ENCODE peak calls at places on chromosomes 1 and 21, in seven cellular contexts. G is Caco-2; C is HCT116; H is A549; A is PC-9; J is aorta; Z is CD8-positive, alpha-beta T cell. N is an unnamed sample. For H3K4me1, the result is how much of the 10 kb centered on the place peaks cover.

GRCh38 chr1:93672069-93672468 is 9.6 kb downstream of the BCAR3 start:
- DNase-seq in G (no peak), C (no peak), H (peak), A (peak), J (peak), Z (no peak), N (no peak)

GRCh38 chr1:44985747-44986359 is 542 bp downstream of the EIF2B3 start:
- DNase-seq in G (no peak), C (no peak), H (no peak), A (no peak), J (no peak), Z (no peak), N (no peak)

GRCh38 chr1:33122483-33123170 is 41.7 kb downstream of the AZIN2 start:
- DNase-seq in G (no peak), C (no peak), H (no peak), A (no peak), J (no peak), Z (no peak), N (no peak)

GRCh38 chr1:207810173-207810572 is 58.3 kb downstream of the CD46 start:
- DNase-seq in G (no peak), C (no peak), H (no peak), A (no peak), J (no peak), Z (no peak), N (no peak)

GRCh38 chr1:176225485-176225884 is 18.4 kb upstream of the COP1 start:
- DNase-seq in G (no peak), C (no peak), H (no peak), A (no peak), J (no peak), Z (no peak), N (no peak)

GRCh38 chr1:94759188-94759587 is 61.0 kb upstream of the SLC44A3 start:
- DNase-seq in G (no peak), C (no peak), H (no peak), A (no peak), J (no peak), Z (no peak), N (peak)

GRCh38 chr1:177858222-177858894 is 111.5 kb downstream of the SEC16B start:
- DNase-seq in G (no peak), C (no peak), H (no peak), A (no peak), J (no peak), Z (no peak), N (no peak)

GRCh38 chr1:173005196-173005864 is 45.4 kb downstream of the TNFSF18 start:
- DNase-seq in G (no peak), C (no peak), H (no peak), A (no peak), J (no peak), Z (no peak), N (no peak)

GRCh38 chr1:31855038-31855845 is 39.4 kb upstream of the SPOCD1 start:
- DNase-seq in G (peak), C (no peak), H (no peak), A (peak), J (no peak), Z (no peak), N (peak)

DNA sequence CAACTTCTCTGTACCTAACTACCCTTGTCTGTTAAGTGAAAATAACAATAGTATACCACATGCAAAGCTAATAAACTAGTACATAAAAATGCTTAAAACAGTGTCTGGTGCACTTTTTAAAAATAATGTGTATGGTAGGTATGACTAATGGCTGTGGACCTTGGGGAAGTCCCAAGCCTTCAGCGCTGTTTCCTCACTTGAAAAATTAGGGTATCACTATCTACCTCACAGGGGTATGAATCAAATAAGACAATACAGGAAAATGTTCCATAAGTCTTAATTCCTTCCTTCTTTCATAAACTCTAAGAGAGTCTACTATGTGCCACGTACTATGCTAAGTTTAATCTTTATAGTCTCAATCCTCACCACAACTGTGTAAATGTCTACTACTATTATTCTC is 32.0 kb downstream of the EGLN1 start:
- DNase-seq in G (no peak), C (no peak), H (no peak), A (no peak), J (no peak), Z (no peak), N (no peak)
- H3K4me1 ChIP-seq in G (half or more), C (under half), H (half or more), A (under half), J (under half), Z (under half), N (half or more)

GRCh38 chr1:27577504-27578188 is 26.3 kb downstream of the AHDC1 start:
- DNase-seq in G (no peak), C (no peak), H (no peak), A (no peak), J (no peak), Z (no peak), N (no peak)
- H3K4me1 ChIP-seq in G (under half), C (under half), H (under half), A (under half), J (under half), Z (under half), N (half or more)

DNA sequence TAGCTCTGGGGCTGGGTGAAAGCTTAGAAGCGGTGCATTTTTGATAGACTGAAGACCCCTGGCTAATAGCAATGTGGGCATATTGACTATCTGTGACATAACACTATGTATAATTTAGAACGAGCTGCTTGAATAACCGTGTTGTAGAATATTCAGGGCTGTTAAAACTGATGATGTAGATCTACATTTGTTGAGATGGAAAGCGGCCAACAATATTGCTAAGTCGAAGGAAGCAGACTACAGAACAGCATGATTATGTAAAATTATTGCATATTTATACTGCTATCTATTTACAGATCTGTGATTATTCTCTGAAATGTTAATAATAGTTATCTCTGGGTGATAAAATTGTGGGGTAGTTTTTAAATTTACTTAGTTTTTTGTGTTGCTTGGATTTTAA is 41.1 kb upstream of the BCL10 start:
- DNase-seq in G (no peak), C (no peak), H (no peak), A (no peak), J (no peak), Z (no peak), N (no peak)
- H3K4me1 ChIP-seq in G (under half), C (under half), H (half or more), A (under half), J (under half), Z (under half), N (under half)

GRCh38 chr21:33560965-33561364 is 18.1 kb downstream of the SON start:
- DNase-seq in G (no peak), C (no peak), H (no peak), A (no peak), J (no peak), Z (no peak), N (no peak)

GRCh38 chr21:33559813-33560212 is 17.0 kb downstream of the SON start:
- DNase-seq in G (no peak), C (no peak), H (no peak), A (no peak), J (no peak), Z (no peak), N (no peak)

GRCh38 chr21:33561373-33561772 is 18.5 kb downstream of the SON start:
- DNase-seq in G (no peak), C (no peak), H (no peak), A (no peak), J (no peak), Z (no peak), N (no peak)

GRCh38 chr21:33558777-33559421 is 16.1 kb downstream of the SON start:
- DNase-seq in G (no peak), C (no peak), H (no peak), A (no peak), J (no peak), Z (no peak), N (no peak)

GRCh38 chr21:33562389-33562788 is 19.6 kb downstream of the SON start:
- DNase-seq in G (no peak), C (no peak), H (no peak), A (no peak), J (no peak), Z (no peak), N (no peak)
- H3K4me1 ChIP-seq in G (under half), C (under half), H (under half), A (under half), J (under half), Z (under half), N (under half)

DNA sequence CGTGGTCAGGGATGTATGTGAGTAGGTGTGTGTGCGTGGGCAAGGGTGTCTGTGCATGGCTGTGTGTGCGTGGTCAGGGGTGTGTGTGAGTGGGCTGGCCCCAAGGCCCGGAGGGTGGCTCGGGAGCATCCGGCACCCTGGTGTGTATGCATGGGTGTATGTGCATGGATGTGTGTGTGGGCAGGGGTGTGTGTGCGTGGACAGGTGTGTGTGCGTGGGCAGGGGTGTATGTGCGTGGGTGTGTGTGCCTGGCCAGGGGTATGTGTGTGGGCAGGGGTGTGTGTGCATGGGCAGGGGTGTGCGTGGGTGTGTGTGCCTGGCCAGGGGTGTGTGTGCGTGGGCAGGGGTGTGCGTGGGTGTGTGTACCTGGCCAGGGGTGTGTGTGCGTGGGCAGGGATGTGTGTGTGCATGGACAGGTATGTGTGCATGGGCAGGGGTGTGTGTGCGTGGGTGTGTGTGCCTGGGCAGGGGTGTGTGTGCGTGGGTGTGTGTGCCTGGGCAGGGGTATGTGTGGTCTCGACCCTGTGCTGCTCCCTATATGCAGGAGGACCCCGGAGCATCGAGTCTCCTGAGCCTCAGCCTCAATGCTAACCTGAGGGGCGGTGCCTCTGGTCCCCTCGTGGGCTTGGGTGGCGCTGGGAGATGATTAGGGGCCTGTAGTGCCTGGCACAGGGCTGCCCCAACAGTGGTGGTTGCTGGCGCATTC is 16.3 kb downstream of the ARHGEF16 start:
- DNase-seq in G (no peak), C (no peak), H (no peak), A (no peak), J (peak), Z (no peak), N (no peak)
- H3K4me1 ChIP-seq in G (under half), C (under half), H (under half), A (under half), J (under half), Z (under half), N (under half)

DNA sequence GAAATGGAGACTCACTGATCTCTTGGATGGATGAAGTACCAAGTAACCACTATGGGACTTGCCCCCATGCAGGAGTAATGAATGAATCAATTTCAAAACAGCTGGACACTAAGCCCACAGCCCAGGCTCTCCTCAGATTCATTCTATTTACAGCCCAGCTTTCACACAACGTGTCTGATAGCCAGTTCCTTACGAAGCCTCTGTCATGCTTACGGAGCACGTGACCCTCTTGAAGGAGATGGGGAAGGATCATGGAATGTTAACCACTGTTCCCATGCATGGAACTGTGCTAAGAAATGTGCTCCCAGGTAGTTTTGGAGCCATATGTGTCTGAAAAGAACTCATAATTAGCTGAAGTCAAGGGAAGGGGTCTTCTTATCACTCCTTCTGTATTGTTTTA is 124.1 kb downstream of the KIF26B start:
- DNase-seq in G (no peak), C (no peak), H (no peak), A (no peak), J (no peak), Z (no peak), N (no peak)
- H3K4me1 ChIP-seq in G (under half), C (under half), H (under half), A (under half), J (under half), Z (under half), N (under half)

GRCh38 chr21:46556802-46557201 is 48.1 kb downstream of the S100B start:
- DNase-seq in G (no peak), C (no peak), H (no peak), A (no peak), J (no peak), Z (no peak), N (no peak)
- H3K4me1 ChIP-seq in G (under half), C (under half), H (under half), A (under half), J (under half), Z (half or more), N (under half)

GRCh38 chr1:101407505-101408211 is 170.8 kb downstream of the S1PR1 start:
- DNase-seq in G (no peak), C (no peak), H (no peak), A (no peak), J (no peak), Z (no peak), N (no peak)
- H3K4me1 ChIP-seq in G (under half), C (under half), H (under half), A (under half), J (under half), Z (under half), N (under half)

GRCh38 chr1:211336161-211336560 is 9.5 kb downstream of the TRAF5 start:
- DNase-seq in G (no peak), C (no peak), H (no peak), A (no peak), J (no peak), Z (no peak), N (no peak)
- H3K4me1 ChIP-seq in G (under half), C (under half), H (under half), A (under half), J (under half), Z (half or more), N (under half)

DNA sequence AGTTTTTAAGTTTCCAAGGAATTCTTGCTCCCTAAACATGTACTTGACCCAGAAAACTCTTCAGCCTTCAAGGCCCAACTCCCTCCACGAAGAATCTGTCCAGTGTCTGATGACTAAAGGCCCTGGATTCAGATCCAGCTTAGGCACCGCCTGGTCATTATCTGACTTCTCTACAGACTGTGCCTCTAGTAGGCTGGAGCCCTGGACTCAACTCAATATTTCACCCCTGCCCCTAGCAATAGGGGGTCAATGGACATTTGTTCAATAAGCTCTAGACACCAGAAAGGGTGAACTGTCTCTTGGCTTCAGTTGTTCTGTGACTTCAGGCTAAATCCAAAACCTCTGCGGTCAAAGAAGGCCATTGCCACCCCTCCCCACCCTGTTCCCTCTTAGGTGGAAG is 34.5 kb downstream of the NUAK2 start:
- DNase-seq in G (no peak), C (no peak), H (no peak), A (no peak), J (no peak), Z (no peak), N (no peak)
- H3K4me1 ChIP-seq in G (under half), C (under half), H (half or more), A (under half), J (under half), Z (half or more), N (half or more)

N was measured in HepG2.